ENCODE peak calls at places on chromosomes 4 and X, in four cellular contexts. N is upper lobe of right lung, K is HFF-Myc, D is heart right ventricle. V is an unnamed sample.

GRCh38 chr4:143352052-143352451 is 15.4 kb downstream of the GAB1 start:
- DNase-seq in D (no peak), N (no peak), K (no peak), V (no peak)

GRCh38 chr4:72971572-72971971 is 97.9 kb downstream of the COX18 start:
- DNase-seq in D (no peak), N (no peak), K (peak; percentile 66), V (peak; percentile 70)

GRCh38 chrX:53086464-53086863 is 4.3 kb downstream of the TSPYL2 start:
- DNase-seq in N (peak; percentile 85), D (peak; percentile 18), K (no peak), V (no peak)

GRCh38 chr4:140617494-140618060 is 48.8 kb upstream of the UCP1 start:
- DNase-seq in K (no peak), N (no peak), D (no peak), V (no peak)

GRCh38 chr4:165079476-165079875 is 25.8 kb downstream of the TRIM75 start:
- DNase-seq in D (peak; percentile 34), K (no peak), N (no peak), V (no peak)

GRCh38 chr4:11416071-11416766 is 12.5 kb downstream of the HS3ST1 start:
- DNase-seq in K (no peak), D (no peak), N (no peak), V (no peak)

GRCh38 chr4:145540235-145540634 is 58.6 kb downstream of the SMAD1 start:
- DNase-seq in D (no peak), N (no peak), K (no peak), V (no peak)

GRCh38 chr4:2186133-2186864 is 55.6 kb downstream of the HAUS3 start:
- DNase-seq in N (no peak), D (no peak), K (no peak), V (no peak)

GRCh38 chrX:74931214-74931613 is 6.0 kb upstream of the NEXMIF start:
- DNase-seq in D (no peak), K (no peak), N (no peak), V (no peak)

DNA sequence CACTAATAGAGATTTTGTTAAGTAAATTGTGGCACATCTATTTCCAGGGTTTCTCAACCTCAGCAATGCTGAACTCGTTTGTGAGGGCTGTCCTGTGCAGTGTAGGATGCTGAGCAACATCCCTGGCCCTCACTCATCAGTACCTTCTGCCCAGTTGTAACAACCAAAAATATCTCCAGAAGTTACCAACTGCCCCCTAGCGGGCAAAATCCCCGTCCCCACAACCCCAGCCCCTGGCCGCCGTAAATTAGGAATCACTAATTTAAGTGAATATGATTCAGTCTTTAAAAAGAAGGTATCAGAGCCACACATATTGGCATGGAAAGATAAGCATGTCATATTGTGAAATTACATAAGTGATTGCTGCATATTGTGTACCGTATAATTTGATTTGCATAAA is 123.4 kb downstream of the ASB9 start:
- DNase-seq in N (no peak), K (no peak), D (no peak), V (no peak)
- TF ChIP-seq CTCF in N (peak; percentile 38), K (peak; percentile 39), D (peak; percentile 29), V (peak; percentile 39)

DNA sequence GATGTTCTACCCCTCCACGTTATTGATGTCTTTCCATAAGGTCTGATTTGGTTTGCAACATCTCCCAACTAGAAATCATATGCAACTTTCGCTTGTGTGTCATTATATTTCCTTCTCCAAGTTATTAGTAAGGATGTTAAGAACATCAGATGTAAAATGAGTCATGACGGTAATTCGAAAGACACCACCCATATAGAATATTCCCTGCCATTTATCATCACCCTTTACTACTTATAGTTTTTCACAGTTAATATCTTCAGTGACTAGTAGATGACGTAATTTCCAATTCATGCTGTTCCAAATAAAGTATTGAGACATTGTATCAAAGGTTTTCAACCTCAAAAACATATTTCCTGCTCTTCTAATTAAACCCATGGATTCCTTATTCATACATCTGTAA is 146.7 kb upstream of the MAP3K15 start:
- DNase-seq in K (no peak), N (no peak), D (no peak), V (no peak)
- H3K4me3 ChIP-seq in K (no peak overlapping the region), N (no peak overlapping the region), D (no peak overlapping the region), V (no peak overlapping the region)

DNA sequence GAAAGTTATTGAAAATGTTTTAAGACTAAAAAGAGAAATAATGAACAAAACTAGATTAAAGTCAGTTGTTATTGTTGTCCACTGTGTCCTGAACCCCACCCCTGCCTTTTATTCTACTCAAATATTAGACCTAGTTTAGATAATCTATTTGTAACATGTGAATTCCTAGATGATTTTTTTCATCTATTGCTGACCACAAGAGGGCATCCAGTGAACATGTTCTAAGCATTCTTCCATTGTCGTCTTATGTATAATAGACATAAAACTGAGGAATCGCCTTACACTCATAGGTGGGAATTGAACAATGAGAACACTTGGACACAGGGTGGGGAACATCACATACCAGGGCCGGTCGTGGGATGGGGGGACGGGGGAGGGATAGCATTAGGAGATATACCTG is 36.4 kb upstream of the HPRT1 start:
- DNase-seq in K (no peak), D (no peak), N (no peak), V (no peak)
- TF ChIP-seq CTCF in K (peak; percentile 14), D (peak; percentile 26), N (no peak), V (peak; percentile 42)

GRCh38 chrX:10117864-10118377 is 38.9 kb upstream of the CLCN4 start:
- DNase-seq in N (no peak), K (no peak), D (no peak), V (no peak)
- H3K4me3 ChIP-seq in N (no peak overlapping the region), K (no peak overlapping the region), D (no peak overlapping the region), V (no peak overlapping the region)

GRCh38 chr4:21697583-21697982 is 251.0 kb downstream of the KCNIP4 start:
- DNase-seq in K (no peak), D (no peak), N (no peak), V (no peak)
- TF ChIP-seq CTCF in K (no peak), D (no peak), N (no peak), V (no peak)

GRCh38 chrX:153032397-153033118 is 23.7 kb upstream of the PNMA3 start:
- DNase-seq in K (no peak), N (peak; percentile 88), D (peak; percentile 62), V (no peak)
- H3K4me3 ChIP-seq in K (peak overlapping the region; percentile 7), N (peak overlapping the region; percentile 36), D (peak overlapping the region; percentile 44), V (peak overlapping the region; percentile 28)

GRCh38 chr4:169115144-169115896 is 105.3 kb upstream of the CBR4 start:
- DNase-seq in D (no peak), N (no peak), K (no peak), V (no peak)

GRCh38 chr4:169116270-169116901 is 106.3 kb upstream of the CBR4 start:
- DNase-seq in K (no peak), N (no peak), D (no peak), V (no peak)

GRCh38 chr4:169114341-169114974 is 104.4 kb upstream of the CBR4 start:
- DNase-seq in K (no peak), N (no peak), D (no peak), V (no peak)

GRCh38 chr4:169117591-169118081 is 107.6 kb upstream of the CBR4 start:
- DNase-seq in N (no peak), K (no peak), D (no peak), V (peak; percentile 58)

GRCh38 chr4:169115897-169116254 is 105.8 kb upstream of the CBR4 start:
- DNase-seq in N (no peak), K (peak; percentile 67), D (no peak), V (peak; percentile 94)
- TF ChIP-seq CTCF in N (no peak), K (peak; percentile 36), D (no peak), V (peak; percentile 59)

GRCh38 chr4:153788064-153788418 is 842 bp downstream of the SFRP2 start:
- DNase-seq in D (no peak), K (no peak), N (peak; percentile 57), V (no peak)
- H3K4me3 ChIP-seq in D (no peak overlapping the region), K (peak overlapping the region; percentile 30), N (peak overlapping the region; percentile 26), V (no peak overlapping the region)

GRCh38 chrX:45667666-45668065 is 467.0 kb upstream of the DIPK2B start:
- DNase-seq in N (no peak), D (no peak), K (no peak), V (no peak)

GRCh38 chrX:45669715-45670360 is 469.2 kb upstream of the DIPK2B start:
- DNase-seq in K (peak; percentile 37), N (no peak), D (no peak), V (no peak)

GRCh38 chrX:45664727-45665290 is 464.1 kb upstream of the DIPK2B start:
- DNase-seq in K (no peak), D (no peak), N (no peak), V (no peak)

GRCh38 chrX:45668686-45669443 is 468.2 kb upstream of the DIPK2B start:
- DNase-seq in K (peak; percentile 35), N (no peak), D (no peak), V (peak; percentile 66)
- TF ChIP-seq CTCF in K (no peak), N (no peak), D (no peak), V (no peak)